ENCODE peak calls at places on chromosome 9, in six cellular contexts. S is GM12865, G is cardiac fibroblast, H is right atrium auricular region, T is IMR-90, V is kidney epithelial cell. D is an unnamed sample.

GRCh38 chr9:85859751-85860150 is 81.2 kb upstream of the NAA35 start:
- DNase-seq in S (no peak), H (no peak), V (no peak), T (no peak), G (no peak), D (no peak)

GRCh38 chr9:95268681-95269080 is 48.8 kb downstream of the FANCC start:
- DNase-seq in S (peak; percentile 12), T (peak; percentile 41), V (no peak), H (no peak), G (peak; percentile 65), D (no peak)

GRCh38 chr9:5499889-5500398 is 10.4 kb upstream of the PDCD1LG2 start:
- DNase-seq in H (no peak), G (peak; percentile 91), S (no peak), T (peak; percentile 68), V (no peak), D (no peak)

GRCh38 chr9:109022909-109023308 is 9.6 kb upstream of the CTNNAL1 start:
- DNase-seq in S (no peak), V (no peak), T (no peak), H (no peak), G (no peak), D (no peak)

GRCh38 chr9:468766-469496 is 254.3 kb downstream of the DOCK8 start:
- DNase-seq in H (no peak), S (peak; percentile 25), T (no peak), V (no peak), G (peak; percentile 59), D (no peak)

GRCh38 chr9:93185261-93186150 is 1.6 kb downstream of the WNK2 start:
- DNase-seq in G (no peak), S (no peak), V (no peak), H (no peak), T (no peak), D (no peak)

GRCh38 chr9:124077915-124078572 is 66.5 kb downstream of the LHX2 start:
- DNase-seq in V (no peak), H (no peak), G (peak; percentile 9), S (no peak), T (no peak), D (no peak)

GRCh38 chr9:35757527-35758275 is 3.6 kb upstream of the MSMP start:
- DNase-seq in G (peak; percentile 11), V (no peak), T (no peak), S (no peak), H (no peak), D (no peak)

GRCh38 chr9:136542246-136543041 is 3.4 kb downstream of the NOTCH1 start:
- DNase-seq in G (no peak), H (no peak), V (no peak), T (no peak), S (no peak), D (no peak)

DNA sequence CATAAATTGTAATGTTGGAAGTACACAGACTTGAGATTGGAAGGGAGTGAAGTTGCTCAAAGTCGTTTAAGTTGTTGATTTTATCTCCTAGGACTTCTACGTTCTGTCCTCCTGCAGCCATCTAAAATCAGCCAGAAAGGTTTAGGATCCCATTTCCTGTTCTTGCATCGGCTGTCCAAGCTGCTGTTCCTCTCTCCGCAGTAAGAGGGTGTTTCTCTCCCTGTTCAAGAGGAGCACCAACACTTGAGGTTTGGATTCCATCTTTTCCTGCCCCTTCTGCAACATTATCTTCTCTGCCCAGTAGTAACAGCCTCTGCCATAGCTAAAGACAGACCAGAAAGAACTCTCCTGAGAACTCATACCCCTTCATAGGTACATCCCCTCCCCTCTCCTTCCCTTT is 373.4 kb downstream of the GADD45G start:
- DNase-seq in S (no peak), T (peak; percentile 21), G (peak; percentile 16), H (no peak), V (no peak), D (no peak)
- TF ChIP-seq CTCF in S (no peak), T (no peak), G (no peak), H (no peak), V (no peak), D (peak; percentile 45)

GRCh38 chr9:16257604-16258003 is 612.9 kb downstream of the BNC2 start:
- DNase-seq in S (no peak), G (no peak), H (no peak), T (no peak), V (no peak), D (no peak)
- H3K4me3 ChIP-seq in S (no peak overlapping the region), G (no peak overlapping the region), H (no peak overlapping the region), T (no peak overlapping the region), V (no peak overlapping the region), D (no peak overlapping the region)

GRCh38 chr9:38371495-38371894 is 21.0 kb upstream of the ALDH1B1 start:
- DNase-seq in S (peak; percentile 70), H (no peak), G (peak; percentile 19), T (peak; percentile 27), V (no peak), D (no peak)
- TF ChIP-seq CTCF in S (peak; percentile 41), H (no peak), G (no peak), T (peak; percentile 29), V (peak; percentile 59), D (peak; percentile 81)

DNA sequence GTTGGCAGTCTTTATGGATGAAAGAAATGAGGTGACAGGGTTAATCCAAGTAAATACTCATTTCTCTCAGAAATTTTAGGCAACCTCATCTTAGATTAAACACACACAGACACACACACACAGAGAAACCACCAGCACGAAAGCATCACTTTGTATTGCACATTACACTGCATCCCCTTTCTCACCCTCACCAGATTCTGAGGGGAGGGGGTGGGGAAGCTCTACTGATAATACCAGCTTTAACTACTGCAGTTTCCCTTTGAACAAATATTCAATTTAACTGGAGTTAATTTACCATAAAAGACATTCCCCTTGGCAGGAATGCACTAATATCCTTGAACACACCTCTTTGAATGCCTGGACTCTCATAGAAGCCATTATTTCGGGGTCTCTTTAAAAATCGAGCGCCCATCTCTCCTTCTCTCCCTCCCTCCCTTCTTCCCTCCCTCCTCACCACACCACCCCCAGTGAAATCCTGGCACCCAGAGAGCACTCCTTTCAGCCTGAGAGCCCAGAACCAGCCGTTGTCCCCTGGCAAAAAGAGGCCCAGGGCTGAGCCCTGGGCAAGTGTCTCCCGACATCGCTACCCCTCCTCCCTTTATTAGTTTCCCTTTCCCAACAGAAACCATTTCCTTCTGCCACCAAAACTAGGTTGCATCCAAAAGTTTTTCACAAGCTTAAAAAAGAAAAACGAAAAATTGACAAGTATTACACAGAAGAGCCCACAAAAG is 2.8 kb upstream of the NFIB start:
- DNase-seq in V (no peak), G (no peak), S (no peak), H (no peak), T (no peak), D (no peak)
- H3K4me3 ChIP-seq in V (no peak overlapping the region), G (peak overlapping the region; percentile 61), S (no peak overlapping the region), H (peak overlapping the region; percentile 77), T (no peak overlapping the region), D (peak overlapping the region; percentile 72)

GRCh38 chr9:10274983-10275382 is 337.8 kb downstream of the PTPRD start:
- DNase-seq in S (no peak), V (no peak), H (no peak), T (no peak), G (no peak), D (no peak)
- TF ChIP-seq CTCF in S (no peak), V (peak; percentile 23), H (no peak), T (no peak), G (no peak), D (peak; percentile 37)

GRCh38 chr9:96616817-96617438 is 2.7 kb downstream of the CDC14B start:
- DNase-seq in T (no peak), S (no peak), G (no peak), H (no peak), V (no peak), D (no peak)
- H3K4me3 ChIP-seq in T (no peak overlapping the region), S (no peak overlapping the region), G (no peak overlapping the region), H (no peak overlapping the region), V (no peak overlapping the region), D (no peak overlapping the region)

DNA sequence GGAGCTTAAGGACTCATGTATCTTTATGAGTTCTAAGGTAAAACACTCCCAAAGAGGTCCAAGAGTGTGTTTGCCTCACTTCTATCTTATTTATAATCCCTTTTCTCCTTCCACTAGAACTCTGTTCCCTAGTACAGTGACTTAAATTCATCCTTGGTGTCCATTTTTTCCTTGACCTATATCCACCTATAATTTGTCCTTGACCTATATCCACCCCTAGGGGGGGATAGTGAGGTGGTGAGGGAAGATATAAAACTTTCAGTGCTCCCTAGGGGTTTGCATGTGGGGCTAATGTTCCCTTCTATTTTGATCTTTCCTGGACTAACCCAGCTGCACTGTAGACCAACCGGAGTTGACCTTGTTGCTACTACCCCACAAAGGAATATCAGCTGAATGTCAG is 83.5 kb upstream of the GNAQ start:
- DNase-seq in G (no peak), H (no peak), V (no peak), S (peak; percentile 37), T (no peak), D (no peak)
- TF ChIP-seq CTCF in G (peak; percentile 48), H (no peak), V (peak; percentile 33), S (peak; percentile 45), T (peak; percentile 23), D (peak; percentile 56)

DNA sequence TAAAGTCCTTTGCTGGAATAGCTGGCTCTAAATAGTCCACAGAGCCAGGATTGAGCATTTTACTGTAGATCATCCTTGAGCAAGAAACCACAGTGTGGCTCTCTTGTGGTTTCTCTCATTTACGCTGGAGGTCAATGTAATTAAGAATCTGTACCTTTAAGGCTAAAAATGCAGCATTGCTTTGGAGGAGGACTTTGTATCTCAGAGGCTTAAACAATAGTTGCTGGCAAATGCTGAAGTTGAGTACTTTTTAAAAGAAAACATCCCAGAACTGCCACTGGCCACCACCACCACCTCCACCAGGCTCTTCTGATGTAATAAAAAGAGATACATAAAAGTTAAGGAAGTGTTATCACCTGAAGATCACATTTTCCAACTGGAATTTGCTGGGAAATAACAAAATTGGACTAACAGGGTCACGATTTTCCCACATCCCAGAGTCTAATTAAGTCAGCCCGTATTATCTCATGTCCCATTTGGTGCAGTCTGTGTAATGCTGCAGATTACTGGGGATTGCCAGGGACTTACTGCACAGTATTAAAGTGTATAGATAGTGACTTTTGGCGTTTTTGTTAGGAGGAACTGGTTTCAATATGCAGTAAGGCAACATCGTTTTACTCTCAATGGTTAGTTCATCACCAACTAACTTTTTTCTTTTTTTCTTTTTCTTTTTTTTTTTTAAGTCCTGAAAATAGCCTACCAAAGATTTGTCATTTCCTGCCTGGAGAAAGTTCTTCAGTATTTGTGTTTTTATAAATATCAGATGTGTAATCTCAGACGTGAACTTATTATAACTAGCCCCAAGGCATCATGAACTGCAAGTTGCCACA is 177.0 kb upstream of the ADAMTSL1 start:
- DNase-seq in V (no peak), H (no peak), S (no peak), G (peak; percentile 55), T (peak; percentile 53), D (no peak)
- H3K4me3 ChIP-seq in V (no peak overlapping the region), H (no peak overlapping the region), S (no peak overlapping the region), G (peak overlapping the region; percentile 34), T (no peak overlapping the region), D (no peak overlapping the region)

DNA sequence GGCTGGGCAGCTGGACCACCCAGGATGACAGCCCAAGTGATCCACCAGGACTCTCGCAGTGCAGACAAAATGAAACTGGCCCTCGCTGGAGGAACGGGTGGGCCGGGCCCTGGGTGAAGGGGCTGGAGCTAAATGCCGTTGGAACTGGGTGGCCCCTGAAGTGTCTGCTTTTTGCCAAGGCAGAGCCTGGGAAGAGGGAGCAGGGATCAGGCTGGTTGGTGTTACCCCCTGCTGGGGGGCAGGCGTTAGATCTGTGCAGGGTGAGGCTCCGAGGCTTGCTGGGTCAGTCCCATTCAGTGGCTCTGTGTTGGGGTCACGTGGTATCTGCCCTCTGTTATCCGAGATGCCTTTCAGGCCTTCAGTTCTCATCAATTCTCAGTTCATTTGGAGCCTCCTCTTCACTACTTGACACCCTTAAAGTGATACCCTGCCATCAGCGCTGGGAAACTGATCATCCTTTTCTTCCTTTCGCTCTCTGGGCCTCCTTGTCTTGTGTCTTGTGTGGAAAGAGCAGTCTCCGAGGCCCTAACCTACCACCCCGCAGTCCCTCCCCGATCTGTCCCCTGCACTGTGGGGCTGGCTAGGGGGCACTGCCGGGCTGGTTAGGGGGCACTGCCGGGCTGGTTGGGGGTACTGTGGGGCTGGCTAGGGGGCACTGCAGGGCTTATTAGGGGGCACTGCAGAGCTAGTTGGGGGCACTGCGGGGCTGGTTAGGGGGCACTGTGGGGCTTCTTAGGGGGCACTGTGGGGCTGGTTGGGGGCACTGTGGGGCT is 37.3 kb downstream of the COL5A1 start:
- DNase-seq in V (no peak), S (no peak), T (no peak), G (no peak), H (no peak), D (no peak)
- TF ChIP-seq CTCF in V (no peak), S (no peak), T (no peak), G (no peak), H (no peak), D (no peak)